ENCODE peak calls at places on chromosomes 11 and 22, in six cellular contexts. W, L, R, N, B and F are unnamed samples.
A peak's percentile ranks its signal among the peaks of the same experiment; 100 is the strongest.

GRCh38 chr22:39457546-39458442 is 982 bp downstream of the MGAT3 start:
- DNase-seq in W (no peak), L (peak; percentile 72), R (no peak), N (no peak), B (no peak), F (no peak)

GRCh38 chr11:103924166-103925013 is 112.0 kb upstream of the DDI1 start:
- DNase-seq in W (peak; percentile 9), L (no peak), R (no peak), N (no peak), B (no peak), F (peak; percentile 37)

GRCh38 chr11:26231252-26231661 is 100.7 kb upstream of the ANO3 start:
- DNase-seq in W (no peak), L (no peak), R (no peak), N (no peak), B (no peak), F (peak; percentile 13)

GRCh38 chr11:63869686-63870085 is 30.8 kb downstream of the MARK2 start:
- DNase-seq in W (no peak), L (no peak), R (no peak), N (no peak), B (no peak), F (no peak)

GRCh38 chr11:67313125-67313890 is 10.0 kb downstream of the SSH3 start:
- DNase-seq in W (no peak), L (no peak), R (no peak), N (no peak), B (no peak), F (no peak)

GRCh38 chr22:49892226-49892899 is 25.9 kb downstream of the ALG12 start:
- DNase-seq in W (no peak), L (no peak), R (no peak), N (no peak), B (no peak), F (no peak)

GRCh38 chr11:12717851-12718291 is 43.6 kb downstream of the TEAD1 start:
- DNase-seq in W (no peak), L (no peak), R (no peak), N (no peak), B (no peak), F (peak; percentile 71)

GRCh38 chr11:133835258-133836075 is 9.8 kb downstream of the SPATA19 start:
- DNase-seq in W (peak; percentile 39), L (peak; percentile 67), R (peak; percentile 34), N (no peak), B (no peak), F (peak; percentile 58)

GRCh38 chr11:64150481-64151239 is 15.3 kb downstream of the MACROD1 start:
- DNase-seq in W (peak; percentile 29), L (no peak), R (no peak), N (no peak), B (no peak), F (no peak)

GRCh38 chr11:123228489-123229163 is 33.6 kb upstream of the CLMP start:
- DNase-seq in W (no peak), L (no peak), R (no peak), N (no peak), B (no peak), F (no peak)

GRCh38 chr22:46462726-46463371 is 74.6 kb downstream of the CELSR1 start:
- DNase-seq in W (peak; percentile 43), L (no peak), R (no peak), N (no peak), B (no peak), F (peak; percentile 83)

GRCh38 chr11:100687630-100688395 is 725 bp downstream of the ARHGAP42 start:
- DNase-seq in W (no peak), L (peak; percentile 58), R (peak; percentile 44), N (no peak), B (peak; percentile 71), F (peak; percentile 88)

GRCh38 chr11:76787911-76788596 is 4.9 kb downstream of the TSKU start:
- DNase-seq in W (no peak), L (no peak), R (no peak), N (no peak), B (peak; percentile 52), F (no peak)

GRCh38 chr11:131064373-131064991 is 148.2 kb upstream of the SNX19 start:
- DNase-seq in W (peak; percentile 60), L (peak; percentile 45), R (peak; percentile 46), N (no peak), B (peak; percentile 30), F (peak; percentile 41)

GRCh38 chr22:45503816-45504702 is 1.4 kb downstream of the FBLN1 start:
- DNase-seq in W (no peak), L (no peak), R (no peak), N (no peak), B (no peak), F (peak; percentile 79)

GRCh38 chr22:49599039-49599438 is 228.6 kb downstream of the BRD1 start:
- DNase-seq in W (no peak), L (no peak), R (no peak), N (no peak), B (no peak), F (no peak)

GRCh38 chr11:124823512-124824376 is 23.5 kb upstream of the MSANTD2 start:
- DNase-seq in W (no peak), L (no peak), R (peak; percentile 71), N (no peak), B (peak; percentile 58), F (no peak)

GRCh38 chr11:110447343-110447742 is 17.6 kb downstream of the FDX1 start:
- DNase-seq in W (no peak), L (no peak), R (no peak), N (no peak), B (no peak), F (no peak)

GRCh38 chr11:43920598-43921419 is 21.6 kb upstream of the C11orf96 start:
- DNase-seq in W (no peak), L (no peak), R (peak; percentile 72), N (no peak), B (no peak), F (peak; percentile 100)

GRCh38 chr11:76752321-76753175 is 30.6 kb upstream of the TSKU start:
- DNase-seq in W (no peak), L (no peak), R (peak; percentile 76), N (no peak), B (peak; percentile 90), F (peak; percentile 62)

GRCh38 chr11:117823294-117823940 is 1.1 kb downstream of the FXYD2 start:
- DNase-seq in W (no peak), L (no peak), R (no peak), N (no peak), B (no peak), F (no peak)

GRCh38 chr11:133887692-133888332 is 42.5 kb upstream of the SPATA19 start:
- DNase-seq in W (no peak), L (no peak), R (no peak), N (no peak), B (no peak), F (no peak)

GRCh38 chr22:28883917-28884753 is 763 bp downstream of the ZNRF3 start:
- DNase-seq in W (no peak), L (peak; percentile 45), R (no peak), N (no peak), B (peak; percentile 51), F (peak; percentile 29)

GRCh38 chr11:23789938-23790371 is 706.9 kb upstream of the LUZP2 start:
- DNase-seq in W (no peak), L (no peak), R (no peak), N (no peak), B (peak; percentile 68), F (peak; percentile 87)

GRCh38 chr22:49203863-49204598 is 623.6 kb downstream of the BRD1 start:
- DNase-seq in W (no peak), L (no peak), R (no peak), N (no peak), B (no peak), F (no peak)

GRCh38 chr11:8941341-8942103 is 1.3 kb downstream of the ASCL3 start:
- DNase-seq in W (peak; percentile 21), L (no peak), R (no peak), N (no peak), B (no peak), F (no peak)

GRCh38 chr11:11499300-11499699 is 122.5 kb downstream of the GALNT18 start:
- DNase-seq in W (no peak), L (no peak), R (no peak), N (no peak), B (no peak), F (no peak)